ENCODE peak calls at places on chromosomes 12 and 14, in five cellular contexts. R is HFFc6; E is aorta; C is GDM1; I is stimulated activated CD4-positive, alpha-beta T cell treated with anti-CD3 and anti-CD28 coated beads, Interleukin-2, amount 100 ng/mL, for 48 hours. J is an unnamed sample.

GRCh38 chr12:105741786-105742566 is 396.8 kb downstream of the NUAK1 start:
- DNase-seq in R (peak; percentile 94), E (no peak), C (no peak), I (no peak), J (no peak)

GRCh38 chr12:24608108-24608507 is 340.8 kb downstream of the BCAT1 start:
- DNase-seq in R (no peak), E (no peak), C (no peak), I (no peak), J (no peak)

GRCh38 chr12:92992041-92992440 is 62.9 kb upstream of the EEA1 start:
- DNase-seq in R (no peak), E (no peak), C (no peak), I (no peak), J (no peak)

GRCh38 chr12:119710374-119710773 is 42.4 kb downstream of the PRKAB1 start:
- DNase-seq in R (no peak), E (no peak), C (no peak), I (no peak), J (no peak)

GRCh38 chr14:95472819-95473251 is 43.6 kb downstream of the SYNE3 start:
- DNase-seq in R (no peak), E (peak; percentile 71), C (no peak), I (no peak), J (no peak)

GRCh38 chr12:57605308-57606015 is 838 bp downstream of the DTX3 start:
- DNase-seq in R (no peak), E (no peak), C (no peak), I (no peak), J (no peak)

GRCh38 chr12:4274960-4275868 is 1.7 kb downstream of the CCND2 start:
- DNase-seq in R (peak; percentile 4), E (peak; percentile 79), C (no peak), I (no peak), J (no peak)

GRCh38 chr14:58301416-58301815 is 3.1 kb downstream of the ARID4A start:
- DNase-seq in R (no peak), E (no peak), C (no peak), I (no peak), J (no peak)

GRCh38 chr12:120118710-120119097 is 2.2 kb upstream of the RAB35 start:
- DNase-seq in R (peak; percentile 73), E (no peak), C (no peak), I (no peak), J (no peak)

GRCh38 chr12:1616233-1617066 is 12.6 kb upstream of the WNT5B start:
- DNase-seq in R (no peak), E (no peak), C (peak; percentile 56), I (no peak), J (peak; percentile 84)

GRCh38 chr12:125683748-125684381 is 618.6 kb downstream of the AACS start:
- DNase-seq in R (no peak), E (peak; percentile 72), C (no peak), I (peak; percentile 25), J (peak; percentile 29)

GRCh38 chr14:101029668-101030290 is 126.3 kb upstream of the RTL1 start:
- DNase-seq in R (no peak), E (peak; percentile 72), C (no peak), I (no peak), J (no peak)

GRCh38 chr14:104682107-104682593 is 7.3 kb upstream of the INF2 start:
- DNase-seq in R (no peak), E (no peak), C (no peak), I (no peak), J (no peak)

GRCh38 chr12:98725481-98726247 is 80.6 kb downstream of the APAF1 start:
- DNase-seq in R (peak; percentile 77), E (no peak), C (peak; percentile 13), I (peak; percentile 58), J (peak; percentile 54)

GRCh38 chr14:102727336-102728095 is 49.7 kb upstream of the TRAF3 start:
- DNase-seq in R (no peak), E (no peak), C (no peak), I (no peak), J (no peak)

GRCh38 chr12:122738561-122738960 is 7.9 kb upstream of the HCAR1 start:
- DNase-seq in R (no peak), E (no peak), C (no peak), I (no peak), J (no peak)

GRCh38 chr12:56629459-56630179 is 507 bp downstream of the BAZ2A start:
- DNase-seq in R (no peak), E (no peak), C (no peak), I (peak; percentile 26), J (no peak)

GRCh38 chr12:68370006-68370590 is 37.9 kb upstream of the MDM1 start:
- DNase-seq in R (no peak), E (no peak), C (no peak), I (no peak), J (no peak)

GRCh38 chr12:40202095-40203059 is 22.4 kb upstream of the LRRK2 start:
- DNase-seq in R (no peak), E (no peak), C (no peak), I (no peak), J (peak; percentile 43)

GRCh38 chr12:86712425-86712843 is 456.2 kb upstream of the MGAT4C start:
- DNase-seq in R (peak; percentile 96), E (no peak), C (no peak), I (no peak), J (no peak)

GRCh38 chr12:69987453-69988102 is 162.6 kb downstream of the MYRFL start:
- DNase-seq in R (peak; percentile 83), E (no peak), C (no peak), I (no peak), J (no peak)

GRCh38 chr12:110592078-110592477 is 9.0 kb upstream of the PPTC7 start:
- DNase-seq in R (no peak), E (no peak), C (no peak), I (no peak), J (no peak)

GRCh38 chr14:79986251-79986650 is 225.1 kb downstream of the DIO2 start:
- DNase-seq in R (no peak), E (no peak), C (no peak), I (no peak), J (no peak)

GRCh38 chr12:24393105-24393504 is 443.6 kb upstream of the SOX5 start:
- DNase-seq in R (no peak), E (no peak), C (no peak), I (no peak), J (no peak)

GRCh38 chr14:71714225-71714624 is 218.0 kb upstream of the RGS6 start:
- DNase-seq in R (peak; percentile 83), E (no peak), C (no peak), I (no peak), J (no peak)

GRCh38 chr12:89971880-89972279 is 263.2 kb upstream of the ATP2B1 start:
- DNase-seq in R (no peak), E (no peak), C (no peak), I (no peak), J (no peak)

GRCh38 chr14:104383931-104384775 is 195.4 kb upstream of the C14orf180 start:
- DNase-seq in R (no peak), E (peak; percentile 55), C (no peak), I (no peak), J (no peak)

GRCh38 chr12:3117144-3117581 is 40.0 kb downstream of the TSPAN9 start:
- DNase-seq in R (peak; percentile 66), E (no peak), C (no peak), I (no peak), J (no peak)